ENCODE peak calls at places on chromosomes 3 and 15, in seven cellular contexts. R is H1, U is GM12878, F is SK-N-SH, X is HepG2, M is GM12892, A is K562. L is an unnamed sample.

GRCh38 chr3:48915296-48915695 is 3.3 kb upstream of the ARIH2 start:
- DNase-seq in U (no peak), R (no peak), M (no peak), X (peak), A (peak), F (no peak), L (no peak)

GRCh38 chr15:27358751-27359434 is 387.9 kb downstream of the GABRG3 start:
- DNase-seq in X (peak), U (no peak), M (no peak), A (peak), R (peak), F (peak), L (peak)

GRCh38 chr15:70447511-70447910 is 315.8 kb downstream of the UACA start:
- DNase-seq in M (no peak), X (no peak), U (no peak), R (no peak), A (no peak), F (no peak), L (no peak)

GRCh38 chr15:91776104-91776503 is 77.4 kb upstream of the SLCO3A1 start:
- DNase-seq in X (no peak), R (no peak), M (no peak), U (no peak), F (no peak), A (no peak), L (no peak)

GRCh38 chr3:182633206-182633605 is 160.1 kb upstream of the ATP11B start:
- DNase-seq in A (no peak), R (no peak), U (no peak), M (no peak), F (no peak), X (no peak), L (no peak)

GRCh38 chr15:42144841-42145375 is 11.5 kb downstream of the PLA2G4F start:
- DNase-seq in F (no peak), U (no peak), A (no peak), X (no peak), M (no peak), R (no peak), L (no peak)

GRCh38 chr3:62667714-62668113 is 207.5 kb downstream of the CADPS start:
- DNase-seq in M (no peak), R (peak), X (peak), U (no peak), F (no peak), A (peak), L (no peak)

GRCh38 chr3:16513141-16514020 is at the start of gene RFTN1:
- DNase-seq in F (peak), A (no peak), X (no peak), R (peak), U (no peak), M (peak), L (peak)

GRCh38 chr3:195591852-195592251 is 8.1 kb upstream of the APOD start:
- DNase-seq in X (no peak), F (no peak), A (no peak), M (no peak), U (no peak), R (no peak), L (no peak)

GRCh38 chr3:146359841-146360240 is 108.9 kb upstream of the PLSCR4 start:
- DNase-seq in M (no peak), X (no peak), U (no peak), F (no peak), A (no peak), R (no peak), L (no peak)

GRCh38 chr3:23806322-23807160 is 786 bp downstream of the UBE2E1 start:
- DNase-seq in A (peak), X (no peak), F (peak), M (no peak), R (peak), U (no peak), L (no peak)

GRCh38 chr3:55725681-55726500 is 238.8 kb upstream of the WNT5A start:
- DNase-seq in F (no peak), R (no peak), X (no peak), U (no peak), A (no peak), M (no peak), L (no peak)

GRCh38 chr15:40293905-40294895 is 11.3 kb upstream of the ANKRD63 start:
- DNase-seq in F (no peak), M (no peak), R (no peak), U (no peak), A (no peak), X (no peak), L (no peak)

GRCh38 chr15:85589873-85590272 is 204.9 kb downstream of the KLHL25 start:
- DNase-seq in R (no peak), U (no peak), F (no peak), A (no peak), M (no peak), X (peak), L (no peak)

GRCh38 chr3:147400111-147400510 is 6.2 kb downstream of the ZIC4 start:
- DNase-seq in U (no peak), R (no peak), M (no peak), X (no peak), A (no peak), F (no peak), L (no peak)

GRCh38 chr3:104460477-104461406 is 906.0 kb upstream of the ALCAM start:
- DNase-seq in U (peak), X (no peak), M (no peak), F (no peak), R (no peak), A (no peak), L (no peak)

GRCh38 chr15:47332481-47332880 is 384.8 kb upstream of the SEMA6D start:
- DNase-seq in M (no peak), X (no peak), U (no peak), F (no peak), A (no peak), R (no peak), L (no peak)

GRCh38 chr15:67531379-67532059 is 10.6 kb downstream of the C15orf61 start:
- DNase-seq in X (no peak), F (no peak), M (no peak), U (no peak), R (no peak), A (no peak), L (no peak)

GRCh38 chr15:69321041-69321554 is 22.4 kb downstream of the PAQR5 start:
- DNase-seq in U (no peak), F (peak), R (no peak), X (no peak), M (no peak), A (no peak), L (no peak)

GRCh38 chr15:50415752-50416404 is 8.3 kb upstream of the USP8 start:
- DNase-seq in U (no peak), A (no peak), M (no peak), F (no peak), R (no peak), X (peak), L (no peak)

GRCh38 chr3:40875581-40875980 is 323.7 kb upstream of the CTNNB1 start:
- DNase-seq in M (no peak), X (no peak), U (no peak), F (no peak), R (no peak), A (no peak), L (no peak)

GRCh38 chr3:141077631-141078030 is 26.5 kb downstream of the SPSB4 start:
- DNase-seq in U (no peak), R (no peak), A (no peak), X (no peak), M (no peak), F (no peak), L (no peak)

GRCh38 chr3:171747223-171747920 is 62.9 kb downstream of the PLD1 start:
- DNase-seq in R (no peak), M (no peak), F (no peak), A (no peak), X (no peak), U (no peak), L (no peak)

GRCh38 chr3:187051724-187052364 is 87.5 kb downstream of the RPL39L start:
- DNase-seq in A (no peak), R (no peak), M (no peak), X (no peak), F (no peak), U (no peak), L (no peak)

GRCh38 chr15:31024330-31024729 is 32.9 kb upstream of the MTMR10 start:
- DNase-seq in U (no peak), R (no peak), A (no peak), X (peak), F (no peak), M (no peak), L (no peak)

GRCh38 chr3:12629560-12629959 is 34.4 kb downstream of the RAF1 start:
- DNase-seq in X (no peak), R (no peak), F (peak), A (no peak), M (no peak), U (no peak), L (no peak)

GRCh38 chr15:60221356-60221755 is 176.4 kb downstream of the ANXA2 start:
- DNase-seq in X (no peak), F (no peak), U (no peak), R (no peak), M (no peak), A (no peak), L (no peak)

GRCh38 chr15:60219841-60220240 is 177.9 kb downstream of the ANXA2 start:
- DNase-seq in U (no peak), M (no peak), A (no peak), R (no peak), F (no peak), X (no peak), L (no peak)

GRCh38 chr15:60218256-60218655 is 179.5 kb downstream of the ANXA2 start:
- DNase-seq in U (no peak), M (no peak), A (no peak), R (no peak), X (no peak), F (no peak), L (no peak)

GRCh38 chr15:60228096-60228495 is 169.7 kb downstream of the ANXA2 start:
- DNase-seq in U (no peak), R (no peak), M (no peak), F (no peak), X (no peak), A (no peak), L (no peak)

DNA sequence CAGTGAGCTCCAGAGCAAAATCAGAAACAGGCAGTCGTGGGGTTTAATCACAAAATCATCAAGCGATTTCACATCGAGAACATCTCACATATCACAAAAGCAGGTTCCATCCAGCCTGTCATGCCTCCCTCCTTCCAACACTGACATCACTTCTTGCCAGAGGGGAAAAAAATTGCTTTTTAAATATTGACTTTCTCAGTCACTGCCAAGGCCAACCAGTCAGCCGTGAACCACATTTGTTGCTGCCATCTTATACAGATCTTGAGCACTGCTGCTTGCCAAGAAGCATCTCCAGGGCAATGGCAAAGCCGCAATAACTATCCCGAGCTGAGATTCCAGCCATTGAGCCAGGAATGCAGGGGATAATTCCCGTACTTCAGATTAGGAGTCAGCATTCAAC is 174.6 kb downstream of the ANXA2 start:
- DNase-seq in R (no peak), A (no peak), F (no peak), X (no peak), M (no peak), U (no peak), L (no peak)
- TF ChIP-seq TAF1 in R (no peak), A (no peak), F (no peak), X (no peak), M (no peak), U (no peak), L (no peak)

GRCh38 chr15:71691700-71692417 is 118.5 kb upstream of the NR2E3 start:
- DNase-seq in U (no peak), F (no peak), M (no peak), X (no peak), R (no peak), A (no peak), L (no peak)
- TF ChIP-seq POLR2AphosphoS5 in U (no peak), F (no peak), M (no peak), X (no peak), R (no peak), A (no peak), L (no peak)

GRCh38 chr3:114627760-114628159 is 333.9 kb downstream of the TIGIT start:
- DNase-seq in M (no peak), R (no peak), X (no peak), F (no peak), A (no peak), U (no peak), L (no peak)
- TF ChIP-seq TAF1 in M (no peak), R (no peak), X (no peak), F (no peak), A (no peak), U (no peak), L (no peak)

GRCh38 chr3:196648856-196649255 is 9.4 kb downstream of the NRROS start:
- DNase-seq in U (no peak), R (no peak), A (no peak), X (no peak), M (no peak), F (no peak), L (no peak)
- TF ChIP-seq POLR2AphosphoS5 in U (no peak), R (no peak), A (no peak), X (no peak), M (no peak), F (no peak), L (no peak)

GRCh38 chr3:108513961-108514360 is 3.6 kb upstream of the MYH15 start:
- DNase-seq in A (no peak), F (no peak), U (no peak), R (no peak), M (no peak), X (no peak), L (no peak)
- TF ChIP-seq TAF1 in A (no peak), F (no peak), U (no peak), R (no peak), M (no peak), X (no peak), L (no peak)

L was measured in GM12891.